ENCODE peak calls at places on chromosome 2, in four cellular contexts. X, L, R and B are unnamed samples.

GRCh38 chr2:99891358-99891757 is 251.0 kb downstream of the AFF3 start:
- DNase-seq in X (no peak), R (no peak), L (no peak), B (no peak)

GRCh38 chr2:189129971-189130370 is 49.6 kb downstream of the COL5A2 start:
- DNase-seq in L (peak; percentile 96), R (no peak), X (peak; percentile 89), B (peak; percentile 90)

GRCh38 chr2:178282075-178282474 is 87.8 kb downstream of the OSBPL6 start:
- DNase-seq in X (peak; percentile 92), R (no peak), L (peak; percentile 85), B (no peak)

GRCh38 chr2:58671675-58672074 is 430.6 kb upstream of the FANCL start:
- DNase-seq in R (no peak), X (no peak), L (no peak), B (no peak)

GRCh38 chr2:200159829-200160781 is 146.4 kb upstream of the SPATS2L start:
- DNase-seq in X (peak; percentile 69), L (peak; percentile 67), R (no peak), B (no peak)

GRCh38 chr2:2324565-2325101 is 6.4 kb downstream of the MYT1L start:
- DNase-seq in R (no peak), X (no peak), L (no peak), B (no peak)

GRCh38 chr2:239168575-239168974 is 232.2 kb downstream of the HDAC4 start:
- DNase-seq in R (no peak), L (no peak), X (no peak), B (no peak)

GRCh38 chr2:10329880-10330699 is 27.4 kb downstream of the HPCAL1 start:
- DNase-seq in X (peak; percentile 54), R (no peak), L (peak; percentile 80), B (peak; percentile 42)

GRCh38 chr2:120520929-120521912 is 175.3 kb downstream of the INHBB start:
- DNase-seq in X (peak; percentile 43), L (no peak), R (peak; percentile 61), B (no peak)

GRCh38 chr2:175233135-175233719 is 51.7 kb upstream of the ATP5MC3 start:
- DNase-seq in X (peak; percentile 73), L (peak; percentile 49), R (no peak), B (peak; percentile 65)

GRCh38 chr2:74944987-74945782 is 13.3 kb upstream of the POLE4 start:
- DNase-seq in X (peak; percentile 36), R (no peak), L (peak; percentile 79), B (peak; percentile 63)

GRCh38 chr2:160221391-160222276 is 21.6 kb upstream of the ITGB6 start:
- DNase-seq in R (no peak), X (peak; percentile 80), L (peak; percentile 56), B (peak; percentile 68)

GRCh38 chr2:164934790-164935466 is 20.4 kb downstream of the SLC38A11 start:
- DNase-seq in X (no peak), L (no peak), R (no peak), B (no peak)

GRCh38 chr2:24353364-24353763 is 7.0 kb downstream of the ITSN2 start:
- DNase-seq in X (no peak), L (no peak), R (no peak), B (no peak)

GRCh38 chr2:204012081-204012653 is 75.6 kb downstream of the ICOS start:
- DNase-seq in X (peak; percentile 1), R (no peak), L (no peak), B (no peak)

DNA sequence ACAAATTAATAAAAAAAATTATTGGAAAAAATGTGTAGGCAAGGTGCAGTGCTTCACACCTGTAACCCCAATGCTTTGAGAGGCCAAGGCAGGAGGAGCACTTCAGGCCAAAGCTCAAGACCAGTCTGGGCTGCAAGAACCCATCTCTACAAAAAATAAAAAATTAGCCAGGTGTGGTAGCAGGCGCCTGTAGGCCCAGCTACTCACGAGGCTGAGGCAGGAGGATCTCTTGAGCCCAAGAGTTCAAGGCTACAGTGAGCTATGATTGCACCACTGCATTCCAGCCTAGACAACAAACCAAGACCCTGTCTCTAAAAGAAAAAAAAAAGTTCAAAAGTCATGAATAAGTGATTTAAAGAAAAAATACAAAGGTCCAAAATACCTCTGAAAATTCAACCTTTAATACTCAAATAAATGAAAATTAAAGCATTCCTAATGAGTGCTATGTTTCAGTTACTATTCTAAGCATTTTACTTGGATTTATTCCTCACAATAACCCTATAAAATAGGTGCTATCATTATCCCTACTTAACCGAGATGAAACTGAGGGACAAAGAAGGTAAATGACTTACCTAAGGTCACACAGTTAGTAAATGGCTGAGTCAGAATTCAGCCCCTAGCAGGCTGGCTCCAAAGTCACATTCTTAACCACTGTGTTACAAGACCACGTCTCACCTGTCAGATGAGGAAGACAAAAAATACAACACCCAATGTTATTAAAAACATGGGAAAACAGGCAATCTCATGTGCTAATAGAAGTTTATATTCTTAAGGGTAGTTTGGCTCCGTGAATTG is 36.4 kb upstream of the PCBP1 start:
- DNase-seq in L (no peak), R (no peak), X (no peak), B (no peak)
- TF ChIP-seq CTCF in L (no peak), R (no peak), X (no peak), B (no peak)

GRCh38 chr2:232230557-232230956 is 148.0 kb upstream of the ALPP start:
- DNase-seq in X (peak; percentile 23), R (peak; percentile 8), L (no peak), B (peak; percentile 10)
- TF ChIP-seq CTCF in X (peak; percentile 21), R (peak; percentile 25), L (no peak), B (peak; percentile 58)

GRCh38 chr2:94986392-94986963 is 39.0 kb upstream of the MAL start:
- DNase-seq in R (peak; percentile 61), L (peak; percentile 35), X (peak; percentile 69), B (peak; percentile 62)
- TF ChIP-seq CTCF in R (peak; percentile 84), L (peak; percentile 82), X (peak; percentile 80), B (peak; percentile 88)

DNA sequence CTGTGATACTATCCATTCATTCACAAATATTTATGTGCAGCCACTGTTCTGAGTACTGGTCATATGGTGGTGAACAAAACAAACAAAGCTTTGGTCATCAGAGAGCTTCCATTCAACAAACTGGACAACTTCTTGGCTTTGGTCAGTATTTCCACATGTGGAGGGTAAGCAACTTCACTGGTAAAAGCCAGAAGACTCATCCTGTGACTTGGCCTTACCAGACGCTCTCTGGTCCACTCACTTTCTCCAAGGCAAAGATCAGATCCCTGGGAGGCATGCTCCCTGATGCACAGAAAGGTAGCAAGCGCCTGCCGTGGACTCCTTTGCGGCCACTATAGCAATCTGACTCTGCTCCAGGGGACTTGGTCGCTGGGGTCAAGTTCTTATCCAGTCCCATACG is 179.5 kb downstream of the EN1 start:
- DNase-seq in X (peak; percentile 99), L (peak; percentile 96), R (no peak), B (peak; percentile 80)
- TF ChIP-seq CTCF in X (no peak), L (no peak), R (no peak), B (no peak)

GRCh38 chr2:102245266-102246151 is 58.7 kb downstream of the IL1RL2 start:
- DNase-seq in L (no peak), X (peak; percentile 89), R (no peak), B (peak; percentile 48)
- TF ChIP-seq CTCF in L (peak; percentile 13), X (peak; percentile 2), R (no peak), B (peak; percentile 69)

DNA sequence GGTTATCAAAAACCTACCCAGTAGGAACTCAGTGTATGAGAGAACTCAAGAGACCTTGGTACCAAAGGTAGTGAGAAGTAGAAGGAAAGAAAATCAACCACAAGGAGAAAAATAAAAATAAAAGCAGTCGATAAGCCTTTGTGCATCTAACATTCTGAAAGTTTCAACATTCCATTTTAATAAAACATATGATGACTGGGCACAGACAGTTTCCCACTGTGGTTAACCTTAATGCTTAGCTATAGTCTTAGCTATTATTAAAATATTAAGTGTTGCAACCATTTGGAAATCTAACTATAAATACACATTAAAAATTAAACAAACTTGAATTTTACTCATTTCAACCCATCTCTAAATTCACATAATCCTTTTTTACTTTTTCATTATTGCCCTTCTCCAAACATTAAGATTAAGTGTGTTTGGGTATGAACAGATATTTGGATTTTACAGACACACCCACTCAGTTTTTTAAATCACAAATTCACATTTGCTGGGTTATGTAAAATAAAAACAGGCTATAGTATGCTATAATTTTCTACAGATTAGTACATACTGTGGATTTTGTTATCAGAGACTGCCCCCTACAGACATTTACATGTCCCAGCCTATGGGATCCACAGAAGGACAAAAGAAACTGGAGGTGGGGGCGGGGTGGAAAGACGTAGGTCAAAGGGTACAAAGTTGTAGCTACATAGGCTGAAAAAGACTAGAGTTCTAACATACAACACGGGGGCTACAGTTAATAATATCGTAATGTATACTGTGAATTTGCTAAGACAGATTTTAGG is 32.8 kb downstream of the SRBD1 start:
- DNase-seq in R (no peak), L (peak; percentile 18), X (peak; percentile 54), B (peak; percentile 19)
- TF ChIP-seq CTCF in R (peak; percentile 36), L (peak; percentile 32), X (peak; percentile 48), B (peak; percentile 74)

GRCh38 chr2:168849610-168850009 is 40.6 kb downstream of the SPC25 start:
- DNase-seq in R (no peak), L (peak; percentile 7), X (peak; percentile 29), B (no peak)
- TF ChIP-seq CTCF in R (no peak), L (no peak), X (peak; percentile 7), B (no peak)

GRCh38 chr2:240914645-240915525 is 8.7 kb downstream of the CROCC2 start:
- DNase-seq in L (no peak), X (no peak), R (no peak), B (no peak)
- TF ChIP-seq CTCF in L (no peak), X (no peak), R (peak; percentile 21), B (peak; percentile 65)

GRCh38 chr2:121748202-121748601 is 7.2 kb upstream of the TSN start:
- DNase-seq in X (peak; percentile 60), R (no peak), L (no peak), B (peak; percentile 29)
- TF ChIP-seq CTCF in X (peak; percentile 49), R (peak; percentile 58), L (peak; percentile 32), B (peak; percentile 69)